ENCODE peak calls at places on chromosomes 12 and 14, in four cellular contexts. J is Caco-2; R is activated CD8-positive, alpha-beta memory T cell treated with anti-CD3 and anti-CD28 coated beads for 1 hour; N is ovary. C is an unnamed sample.

GRCh38 chr12:30197392-30198047 is 413.8 kb upstream of the TMTC1 start:
- DNase-seq in N (no peak), R (no peak), J (no peak), C (no peak)

GRCh38 chr14:30143617-30144016 is 216.0 kb upstream of the PRKD1 start:
- DNase-seq in J (no peak), R (no peak), N (no peak), C (no peak)

GRCh38 chr14:23696706-23697239 is 60.6 kb downstream of the DHRS2 start:
- DNase-seq in N (peak), R (no peak), J (no peak), C (no peak)

GRCh38 chr12:57803317-57803893 is 15.1 kb downstream of the AVIL start:
- DNase-seq in N (no peak), J (peak), R (no peak), C (no peak)

GRCh38 chr12:86727151-86727550 is 471.0 kb upstream of the MGAT4C start:
- DNase-seq in R (no peak), J (no peak), N (no peak), C (no peak)

GRCh38 chr14:76868453-76869170 is 42.4 kb downstream of the LRRC74A start:
- DNase-seq in R (no peak), N (no peak), J (no peak), C (no peak)

GRCh38 chr12:131914179-131914702 is 14.8 kb upstream of the PUS1 start:
- DNase-seq in J (no peak), R (no peak), N (no peak), C (no peak)

GRCh38 chr12:24909667-24910066 is 39.2 kb downstream of the BCAT1 start:
- DNase-seq in J (no peak), N (no peak), R (no peak), C (no peak)

GRCh38 chr12:47348206-47348605 is 268.4 kb upstream of the AMIGO2 start:
- DNase-seq in J (no peak), N (no peak), R (no peak), C (no peak)

GRCh38 chr14:85310491-85311272 is 219.3 kb upstream of the FLRT2 start:
- DNase-seq in N (no peak), R (no peak), J (no peak), C (no peak)

GRCh38 chr14:36094963-36095362 is 81.6 kb downstream of the PTCSC3 start:
- DNase-seq in N (no peak), J (no peak), R (no peak), C (no peak)

GRCh38 chr14:39731912-39732311 is 299.7 kb upstream of the FBXO33 start:
- DNase-seq in J (peak), R (no peak), N (no peak), C (no peak)

GRCh38 chr12:6697584-6698351 is 2.8 kb downstream of the PIANP start:
- DNase-seq in J (peak), N (no peak), R (no peak), C (peak)

GRCh38 chr12:96183734-96184370 is 10.3 kb upstream of the ELK3 start:
- DNase-seq in N (no peak), R (no peak), J (no peak), C (no peak)

GRCh38 chr12:46556105-46556559 is 183.6 kb upstream of the SLC38A2 start:
- DNase-seq in J (no peak), N (no peak), R (no peak), C (no peak)

GRCh38 chr14:88934231-88934898 is 109.9 kb downstream of the TTC8 start:
- DNase-seq in J (no peak), N (no peak), R (no peak), C (no peak)

GRCh38 chr12:12804432-12804886 is 8.7 kb upstream of the DDX47 start:
- DNase-seq in N (no peak), J (no peak), R (no peak), C (no peak)

GRCh38 chr14:60357551-60357930 is 108.5 kb downstream of the PPM1A start:
- DNase-seq in J (no peak), N (no peak), R (no peak), C (no peak)

GRCh38 chr12:10082057-10082874 is 16.5 kb downstream of the CLEC1A start:
- DNase-seq in J (no peak), N (no peak), R (no peak), C (no peak)

GRCh38 chr14:65949711-65950516 is 536.3 kb upstream of the CCDC196 start:
- DNase-seq in J (no peak), R (no peak), N (peak), C (no peak)

GRCh38 chr12:83823386-83824045 is 1089.1 kb downstream of the SLC6A15 start:
- DNase-seq in N (no peak), R (no peak), J (peak), C (peak)

GRCh38 chr12:118853634-118854033 is 127.7 kb upstream of the SRRM4 start:
- DNase-seq in N (no peak), J (peak), R (no peak), C (no peak)

GRCh38 chr12:125132698-125133400 is 67.6 kb downstream of the AACS start:
- DNase-seq in N (no peak), J (no peak), R (no peak), C (no peak)

C was measured in spleen.